ENCODE peak calls at places on chromosome 15, in five cellular contexts. F is cardiac fibroblast; Z is activated naive CD8-positive, alpha-beta T cell treated with anti-CD3 and anti-CD28 coated beads, Interleukin-2, amount 50 U/mL, for 24 hours; U is mesothelial cell of epicardium; R is NCI-H2081. V is an unnamed sample.

GRCh38 chr15:85598718-85599398 is 195.9 kb downstream of the KLHL25 start:
- DNase-seq in U (no peak), R (no peak), Z (no peak), F (peak), V (no peak)

GRCh38 chr15:40242671-40243070 is 3.8 kb downstream of the PAK6 start:
- DNase-seq in R (no peak), U (no peak), F (no peak), Z (no peak), V (no peak)

GRCh38 chr15:39643747-39644520 is 63.1 kb downstream of the THBS1 start:
- DNase-seq in U (no peak), F (no peak), R (no peak), Z (no peak), V (no peak)

GRCh38 chr15:101193781-101194180 is 58.1 kb downstream of the CHSY1 start:
- DNase-seq in R (no peak), Z (no peak), F (peak), U (no peak), V (no peak)

GRCh38 chr15:89829616-89830440 is 15.2 kb upstream of the ANPEP start:
- DNase-seq in Z (no peak), F (no peak), U (no peak), R (no peak), V (no peak)

GRCh38 chr15:45027220-45027619 is 4.2 kb downstream of the SORD start:
- DNase-seq in U (no peak), F (no peak), R (no peak), Z (no peak), V (no peak)

GRCh38 chr15:66787472-66787871 is 85.4 kb downstream of the SMAD6 start:
- DNase-seq in U (no peak), Z (no peak), F (no peak), R (no peak), V (no peak)

GRCh38 chr15:30905821-30906220 is 2.1 kb downstream of the FAN1 start:
- DNase-seq in F (no peak), U (no peak), R (no peak), Z (no peak), V (peak)

GRCh38 chr15:60370804-60371700 is 26.7 kb downstream of the ANXA2 start:
- DNase-seq in R (peak), Z (peak), F (peak), U (no peak), V (peak)

GRCh38 chr15:78325092-78325843 is 14.9 kb upstream of the CRABP1 start:
- DNase-seq in R (no peak), U (no peak), F (peak), Z (no peak), V (peak)

GRCh38 chr15:43105778-43106485 is at the start of gene UBR1:
- DNase-seq in U (peak), R (peak), Z (peak), F (peak), V (peak)

GRCh38 chr15:27088584-27089232 is 117.7 kb downstream of the GABRG3 start:
- DNase-seq in F (no peak), Z (no peak), R (no peak), U (no peak), V (no peak)

GRCh38 chr15:90294601-90295269 is 29.3 kb downstream of the NGRN start:
- DNase-seq in Z (no peak), F (no peak), U (no peak), R (peak), V (no peak)

GRCh38 chr15:63501256-63502089 is 2.9 kb upstream of the USP3 start:
- DNase-seq in R (no peak), U (peak), Z (peak), F (peak), V (peak)

GRCh38 chr15:74798388-74799254 is 14.0 kb upstream of the LMAN1L start:
- DNase-seq in Z (no peak), R (no peak), U (no peak), F (no peak), V (no peak)

GRCh38 chr15:45970542-45970941 is 335.7 kb downstream of the SQOR start:
- DNase-seq in R (no peak), U (no peak), F (no peak), Z (no peak), V (no peak)

V was measured in adipocyte.